ENCODE peak calls at places on chromosome 11, in five cellular contexts. M is colonic mucosa, G is right atrium auricular region, O is tibial nerve, B is pancreas. C is an unnamed sample.

GRCh38 chr11:130600616-130601015 is 152.2 kb downstream of the ADAMTS15 start:
- DNase-seq in B (no peak), M (no peak), O (no peak), G (no peak), C (no peak)

GRCh38 chr11:27475622-27476021 is 3.0 kb upstream of the LGR4 start:
- DNase-seq in G (no peak), O (no peak), M (no peak), B (no peak), C (no peak)

GRCh38 chr11:72776844-72777754 is 16.7 kb downstream of the STARD10 start:
- DNase-seq in M (peak; percentile 49), O (no peak), B (peak; percentile 77), G (no peak), C (peak; percentile 93)

GRCh38 chr11:41053894-41054293 is 405.6 kb downstream of the LRRC4C start:
- DNase-seq in G (no peak), M (no peak), B (no peak), O (no peak), C (no peak)

GRCh38 chr11:66090288-66090687 is 20.2 kb downstream of the PACS1 start:
- DNase-seq in G (no peak), O (no peak), B (no peak), M (no peak), C (no peak)

GRCh38 chr11:122843281-122844150 is 5.2 kb downstream of the CRTAM start:
- DNase-seq in M (no peak), G (no peak), B (no peak), O (no peak), C (no peak)

GRCh38 chr11:70397983-70398833 is at the start of gene CTTN:
- DNase-seq in O (peak; percentile 69), M (peak; percentile 88), G (peak; percentile 81), B (peak; percentile 85), C (peak; percentile 96)

GRCh38 chr11:94647926-94648325 is 80.8 kb downstream of the PIWIL4 start:
- DNase-seq in M (no peak), G (peak; percentile 77), B (no peak), O (no peak), C (peak; percentile 50)

GRCh38 chr11:26621147-26621546 is 49.1 kb upstream of the MUC15 start:
- DNase-seq in G (no peak), B (no peak), O (no peak), M (no peak), C (no peak)

GRCh38 chr11:78720281-78720989 is 145.8 kb upstream of the NARS2 start:
- DNase-seq in O (no peak), M (no peak), B (no peak), G (no peak), C (no peak)

GRCh38 chr11:130817608-130817944 is 98.7 kb downstream of the SNX19 start:
- DNase-seq in M (no peak), G (no peak), B (no peak), O (no peak), C (no peak)

GRCh38 chr11:43788394-43788793 is 92.2 kb upstream of the ALKBH3 start:
- DNase-seq in O (no peak), M (peak; percentile 57), G (no peak), B (no peak), C (no peak)

GRCh38 chr11:65900125-65900898 is at the start of gene FOSL1:
- DNase-seq in B (peak; percentile 88), M (peak; percentile 96), O (peak; percentile 59), G (peak; percentile 94), C (peak; percentile 97)

GRCh38 chr11:14015711-14016110 is 53.2 kb downstream of the SPON1 start:
- DNase-seq in G (no peak), M (no peak), B (peak; percentile 29), O (no peak), C (peak; percentile 88)

GRCh38 chr11:77196961-77197360 is 68.9 kb downstream of the MYO7A start:
- DNase-seq in G (no peak), M (no peak), O (no peak), B (no peak), C (peak; percentile 32)

GRCh38 chr11:69071086-69071800 is 22.5 kb downstream of the TPCN2 start:
- DNase-seq in M (no peak), G (no peak), B (no peak), O (no peak), C (no peak)

GRCh38 chr11:33884035-33884434 is 7.8 kb downstream of the LMO2 start:
- DNase-seq in M (no peak), O (no peak), G (no peak), B (no peak), C (no peak)

GRCh38 chr11:85823816-85824215 is 12.9 kb upstream of the SYTL2 start:
- DNase-seq in O (no peak), G (no peak), M (no peak), B (no peak), C (no peak)

GRCh38 chr11:120207517-120207916 is 3.3 kb upstream of the OAF start:
- DNase-seq in M (no peak), G (no peak), O (no peak), B (no peak), C (no peak)
- H3K4me1 ChIP-seq in M (peaks cover 13% of the 10 kb centered on the region), G (no peaks in the 10 kb centered on the region), O (peaks cover 22% of the 10 kb centered on the region), B (peaks cover 17% of the 10 kb centered on the region), C (peaks cover 22% of the 10 kb centered on the region)

GRCh38 chr11:2652857-2653643 is 46.7 kb downstream of the KCNQ1OT1 start:
- DNase-seq in G (no peak), B (no peak), M (peak; percentile 15), O (no peak), C (no peak)

GRCh38 chr11:2652362-2652761 is 47.4 kb downstream of the KCNQ1OT1 start:
- DNase-seq in G (no peak), M (no peak), B (no peak), O (no peak), C (no peak)

GRCh38 chr11:2650343-2650867 is 49.4 kb downstream of the KCNQ1OT1 start:
- DNase-seq in B (no peak), G (no peak), O (no peak), M (no peak), C (no peak)

GRCh38 chr11:2651054-2651617 is 48.7 kb downstream of the KCNQ1OT1 start:
- DNase-seq in G (no peak), O (no peak), M (no peak), B (no peak), C (no peak)

DNA sequence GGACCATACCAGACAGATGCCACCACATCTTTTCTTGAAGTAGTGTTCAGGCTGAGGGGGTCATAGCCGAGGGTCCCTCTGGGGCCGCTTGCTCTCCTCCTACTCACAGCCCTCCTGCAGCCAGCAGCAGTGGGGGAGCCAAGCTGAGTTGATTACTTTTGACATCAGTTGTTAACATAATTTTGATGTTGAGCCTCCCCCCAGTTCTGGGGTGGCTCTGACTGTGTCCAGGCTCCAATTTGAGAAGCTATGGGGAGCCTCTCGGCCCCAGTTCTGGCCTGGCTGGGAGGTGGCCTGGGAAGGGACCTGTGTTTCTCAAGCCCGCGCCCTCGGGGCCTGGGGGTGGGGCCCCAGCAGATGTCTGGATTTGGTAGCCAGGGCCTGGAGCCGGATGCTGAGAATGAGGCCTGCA is 48.0 kb downstream of the KCNQ1OT1 start:
- DNase-seq in O (no peak), M (no peak), B (no peak), G (no peak), C (no peak)
- H3K9me3 ChIP-seq in O (peaks cover 6% of the 10 kb centered on the region), M (peaks cover 6% of the 10 kb centered on the region), B (no peaks in the 10 kb centered on the region), G (peaks cover 30% of the 10 kb centered on the region), C (peaks cover 86% of the 10 kb centered on the region)

DNA sequence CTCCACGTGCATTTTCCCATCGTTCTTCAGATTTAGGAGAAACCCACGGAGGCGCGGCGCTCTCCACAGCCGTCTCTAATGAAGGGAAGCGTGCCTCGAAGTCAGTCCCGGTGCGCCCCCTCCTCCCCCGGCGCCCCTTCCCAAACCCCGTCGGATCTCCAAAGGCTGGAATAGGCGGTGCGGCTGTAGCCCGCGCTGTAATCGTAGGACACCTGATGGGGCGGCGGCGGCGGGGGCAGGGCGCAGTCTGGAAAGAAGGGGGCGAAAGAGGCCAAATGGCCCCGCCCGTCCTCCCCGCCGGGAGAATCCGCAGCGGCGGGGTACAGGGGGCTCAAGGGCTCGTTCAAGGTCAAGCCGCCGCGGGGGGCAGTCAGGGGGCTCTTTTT is 1.3 kb downstream of the FAM181B start:
- DNase-seq in G (no peak), O (no peak), M (no peak), B (no peak), C (no peak)
- H3K4me3 ChIP-seq in G (peak overlapping the region; percentile 65), O (peak overlapping the region; percentile 80), M (peak overlapping the region; percentile 41), B (peak overlapping the region; percentile 57), C (no peak overlapping the region)

DNA sequence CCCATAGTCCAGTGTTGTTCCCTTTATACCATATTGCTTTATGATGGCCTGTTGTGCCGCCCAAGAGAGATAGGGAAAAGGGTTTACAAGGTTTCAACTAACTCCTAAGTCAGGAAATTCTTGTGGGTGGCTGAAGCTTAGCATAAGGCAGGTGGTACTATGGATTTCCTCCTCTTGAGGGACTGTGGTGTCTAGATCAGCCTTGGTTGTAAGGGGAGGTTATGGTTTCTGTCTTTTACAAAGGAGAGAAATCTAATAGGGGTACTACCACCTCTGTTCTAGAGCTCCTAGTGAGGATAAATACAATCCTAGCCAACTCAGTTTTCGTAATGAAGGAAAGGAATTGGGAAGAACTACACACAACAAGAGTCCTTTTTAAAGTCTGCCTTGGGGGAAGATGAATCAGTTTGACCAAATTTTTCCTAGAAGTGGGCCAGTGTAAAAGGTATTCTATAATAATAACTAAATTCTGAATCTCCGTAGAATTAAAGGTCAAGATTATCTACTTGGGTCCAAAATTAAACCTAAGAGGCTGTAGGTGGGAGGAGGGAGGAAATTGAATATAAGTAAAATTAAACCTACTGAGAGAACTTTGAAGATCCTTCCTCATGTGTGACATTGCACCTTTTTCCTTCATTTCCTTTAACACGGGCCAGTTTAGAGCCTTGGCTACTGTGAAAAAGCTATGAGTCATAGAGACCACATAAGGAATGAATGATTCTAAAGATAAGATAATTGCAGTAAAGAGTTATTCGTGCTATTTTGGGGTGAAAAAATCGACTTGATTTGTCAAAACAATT is 17.2 kb downstream of the DLAT start:
- DNase-seq in M (no peak), O (no peak), B (no peak), G (no peak), C (no peak)
- H3K4me1 ChIP-seq in M (no peaks in the 10 kb centered on the region), O (no peaks in the 10 kb centered on the region), B (no peaks in the 10 kb centered on the region), G (no peaks in the 10 kb centered on the region), C (no peaks in the 10 kb centered on the region)

GRCh38 chr11:117255966-117256365 is 23.5 kb downstream of the RNF214 start:
- DNase-seq in M (no peak), O (no peak), G (no peak), B (no peak), C (no peak)

GRCh38 chr11:117259417-117259816 is 26.9 kb downstream of the RNF214 start:
- DNase-seq in O (no peak), M (no peak), G (no peak), B (no peak), C (no peak)

GRCh38 chr11:117256573-117256972 is 24.1 kb downstream of the RNF214 start:
- DNase-seq in O (no peak), M (no peak), G (no peak), B (no peak), C (no peak)
- H3K9me3 ChIP-seq in O (no peaks in the 10 kb centered on the region), M (no peaks in the 10 kb centered on the region), G (no peaks in the 10 kb centered on the region), B (no peaks in the 10 kb centered on the region), C (no peaks in the 10 kb centered on the region)